ENCODE peak calls at places on chromosome 18, in six cellular contexts. U is breast epithelium, F is HepG2, L is transverse colon, K is ovary, T is HCT116. E is an unnamed sample.

GRCh38 chr18:37393945-37394609 is 171.5 kb downstream of the CELF4 start:
- DNase-seq in U (peak), F (no peak), L (peak), K (peak), T (no peak), E (peak)

GRCh38 chr18:65938592-65939372 is 188.0 kb downstream of the CDH7 start:
- DNase-seq in U (no peak), F (peak), L (peak), K (no peak), T (peak), E (no peak)

GRCh38 chr18:6959110-6959509 is 158.5 kb downstream of the LAMA1 start:
- DNase-seq in U (no peak), F (no peak), L (no peak), K (no peak), T (no peak), E (no peak)

GRCh38 chr18:66005831-66006588 is 255.2 kb downstream of the CDH7 start:
- DNase-seq in U (no peak), F (no peak), L (no peak), K (no peak), T (no peak), E (no peak)

GRCh38 chr18:63683152-63683551 is 19.6 kb upstream of the SERPINB11 start:
- DNase-seq in U (no peak), F (no peak), L (no peak), K (no peak), T (no peak), E (no peak)

GRCh38 chr18:47585136-47585535 is 333.7 kb upstream of the SKOR2 start:
- DNase-seq in U (no peak), F (no peak), L (no peak), K (no peak), T (no peak), E (no peak)

GRCh38 chr18:58887613-58887963 is 22.9 kb downstream of the ZNF532 start:
- DNase-seq in U (peak), F (no peak), L (peak), K (peak), T (no peak), E (peak)

GRCh38 chr18:76491801-76492668 is 3.0 kb downstream of the ZNF516 start:
- DNase-seq in U (no peak), F (no peak), L (peak), K (no peak), T (no peak), E (peak)

GRCh38 chr18:54613174-54613573 is 22.1 kb downstream of the DYNAP start:
- DNase-seq in U (no peak), F (no peak), L (no peak), K (no peak), T (no peak), E (no peak)

GRCh38 chr18:75209952-75210261 is 690 bp upstream of the TSHZ1 start:
- DNase-seq in U (no peak), F (no peak), L (no peak), K (no peak), T (no peak), E (no peak)

GRCh38 chr18:75212626-75213110 is 2.1 kb downstream of the TSHZ1 start:
- DNase-seq in U (no peak), F (peak), L (no peak), K (no peak), T (no peak), E (no peak)

GRCh38 chr18:75210274-75211001 is at the start of gene TSHZ1:
- DNase-seq in U (peak), F (peak), L (peak), K (peak), T (peak), E (peak)

GRCh38 chr18:75211721-75212625 is 1.4 kb downstream of the TSHZ1 start:
- DNase-seq in U (no peak), F (peak), L (peak), K (peak), T (no peak), E (peak)

GRCh38 chr18:75211002-75211621 is 515 bp downstream of the TSHZ1 start:
- DNase-seq in U (no peak), F (peak), L (peak), K (no peak), T (no peak), E (no peak)
- TF ChIP-seq POLR2A in U (no peak), F (no peak), L (no peak), K (no peak), T (no peak), E (no peak)

GRCh38 chr18:56358608-56359007 is 279.8 kb downstream of the TXNL1 start:
- DNase-seq in U (no peak), F (no peak), L (no peak), K (no peak), T (no peak), E (no peak)
- TF ChIP-seq CTCF in U (no peak), F (no peak), L (no peak), K (no peak), T (no peak), E (no peak)

GRCh38 chr18:12328179-12328823 is 20.3 kb downstream of the TUBB6 start:
- DNase-seq in U (no peak), F (no peak), L (no peak), K (no peak), T (no peak), E (no peak)
- TF ChIP-seq POLR2A in U (no peak), F (no peak), L (no peak), K (no peak), T (no peak), E (no peak)

GRCh38 chr18:12638634-12639124 is 19.2 kb downstream of the SPIRE1 start:
- DNase-seq in U (no peak), F (no peak), L (no peak), K (no peak), T (no peak), E (no peak)

GRCh38 chr18:12637393-12637792 is 20.5 kb downstream of the SPIRE1 start:
- DNase-seq in U (no peak), F (no peak), L (no peak), K (no peak), T (no peak), E (no peak)

GRCh38 chr18:12637901-12638633 is 19.8 kb downstream of the SPIRE1 start:
- DNase-seq in U (no peak), F (no peak), L (no peak), K (no peak), T (no peak), E (no peak)

GRCh38 chr18:12640881-12641200 is 17.1 kb downstream of the SPIRE1 start:
- DNase-seq in U (no peak), F (no peak), L (no peak), K (no peak), T (no peak), E (no peak)

GRCh38 chr18:12639990-12640880 is 17.7 kb downstream of the SPIRE1 start:
- DNase-seq in U (no peak), F (peak), L (no peak), K (no peak), T (no peak), E (no peak)
- TF ChIP-seq CTCF in U (no peak), F (peak), L (no peak), K (no peak), T (no peak), E (no peak)

DNA sequence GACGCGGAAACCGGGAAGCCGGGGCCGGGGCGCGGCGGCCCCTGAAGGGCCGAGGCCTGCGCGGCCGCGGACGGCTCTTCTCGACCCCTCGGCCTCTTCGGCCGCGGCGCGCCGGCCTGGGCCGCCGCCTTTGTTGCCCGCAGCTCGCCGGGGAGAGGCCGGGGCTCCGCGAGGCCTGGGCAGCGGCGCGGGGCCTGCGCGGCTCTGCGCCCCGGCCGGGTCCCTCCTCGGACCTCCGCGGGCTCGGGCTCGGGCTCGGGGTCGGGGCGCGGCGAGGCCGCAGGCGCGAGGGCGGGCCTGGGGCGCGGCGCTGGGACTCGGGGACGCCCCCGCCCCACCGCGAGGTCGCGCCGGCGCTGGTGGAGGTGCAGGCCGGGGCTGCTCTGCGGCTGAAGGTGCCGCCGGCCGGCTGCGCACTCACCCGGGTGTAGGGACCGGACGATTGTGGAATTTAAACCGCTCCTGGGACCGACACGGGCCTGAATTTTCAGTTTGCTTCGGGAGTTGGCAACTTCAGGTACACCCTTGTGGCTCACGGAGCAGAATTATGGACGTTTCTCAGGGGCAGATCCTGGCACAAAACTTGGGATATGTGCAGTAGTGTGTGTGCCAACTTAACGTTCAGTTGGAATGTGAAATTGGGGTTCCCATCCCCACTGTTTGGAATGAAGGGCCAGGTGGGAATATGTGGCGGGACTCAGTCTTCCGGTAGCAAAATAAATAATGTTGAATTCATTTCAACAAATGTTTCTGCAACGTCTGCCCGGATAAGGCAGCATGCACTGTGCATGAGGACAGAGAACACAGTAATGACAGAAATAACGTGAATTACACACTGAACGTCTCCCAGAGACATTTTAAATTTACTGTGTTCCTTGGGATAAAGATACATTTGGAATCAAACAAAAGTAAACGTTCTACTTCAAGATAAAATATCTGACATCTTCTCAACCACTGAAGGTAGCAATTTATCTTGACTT is 796 bp downstream of the SOCS6 start:
- DNase-seq in U (no peak), F (no peak), L (peak), K (peak), T (no peak), E (no peak)
- TF ChIP-seq POLR2A in U (no peak), F (no peak), L (peak), K (no peak), T (no peak), E (peak)

GRCh38 chr18:21745234-21745633 is 4.6 kb downstream of the MIB1 start:
- DNase-seq in U (no peak), F (no peak), L (no peak), K (no peak), T (no peak), E (no peak)
- TF ChIP-seq CTCF in U (no peak), F (no peak), L (no peak), K (no peak), T (peak), E (no peak)

GRCh38 chr18:9914334-9914583 is 443 bp downstream of the VAPA start:
- DNase-seq in U (no peak), F (no peak), L (no peak), K (no peak), T (no peak), E (no peak)

GRCh38 chr18:9915291-9916066 is 1.7 kb downstream of the VAPA start:
- DNase-seq in U (no peak), F (no peak), L (no peak), K (no peak), T (no peak), E (no peak)

GRCh38 chr18:9914584-9915290 is 921 bp downstream of the VAPA start:
- DNase-seq in U (peak), F (peak), L (peak), K (peak), T (peak), E (peak)

GRCh38 chr18:9916814-9917213 is 3.0 kb downstream of the VAPA start:
- DNase-seq in U (no peak), F (no peak), L (no peak), K (no peak), T (no peak), E (no peak)

GRCh38 chr18:9916067-9916684 is 2.4 kb downstream of the VAPA start:
- DNase-seq in U (no peak), F (no peak), L (no peak), K (no peak), T (no peak), E (no peak)
- TF ChIP-seq POLR2A in U (no peak), F (no peak), L (no peak), K (no peak), T (no peak), E (no peak)

GRCh38 chr18:34805117-34805882 is 95.2 kb downstream of the DTNA start:
- DNase-seq in U (no peak), F (no peak), L (no peak), K (no peak), T (no peak), E (no peak)

GRCh38 chr18:34806527-34806926 is 96.4 kb downstream of the DTNA start:
- DNase-seq in U (no peak), F (no peak), L (no peak), K (no peak), T (no peak), E (no peak)

GRCh38 chr18:34807106-34807796 is 97.2 kb downstream of the DTNA start:
- DNase-seq in U (peak), F (peak), L (no peak), K (no peak), T (peak), E (no peak)

GRCh38 chr18:34808389-34808788 is 98.3 kb downstream of the DTNA start:
- DNase-seq in U (no peak), F (peak), L (no peak), K (no peak), T (no peak), E (no peak)

GRCh38 chr18:34809697-34810096 is 99.6 kb downstream of the DTNA start:
- DNase-seq in U (no peak), F (peak), L (peak), K (peak), T (peak), E (peak)
- TF ChIP-seq CTCF in U (no peak), F (peak), L (peak), K (peak), T (peak), E (peak)